ENCODE peak calls at places on chromosomes 16 and 17, in eight cellular contexts. W is HL-60, B is HCT116, Q is stomach, R is transverse colon, A is GM12892, M is SK-N-SH, P is vagina. U is an unnamed sample.

GRCh38 chr16:25035494-25036405 is 20.6 kb upstream of the ARHGAP17 start:
- DNase-seq in M (no peak), P (no peak), B (no peak), R (no peak), Q (no peak), W (no peak), A (no peak), U (no peak)

GRCh38 chr16:80166082-80166481 is 374.7 kb upstream of the DYNLRB2 start:
- DNase-seq in W (no peak), A (no peak), Q (no peak), R (no peak), P (no peak), B (no peak), M (no peak), U (no peak)

GRCh38 chr17:76382305-76382802 is 2.1 kb upstream of the SPHK1 start:
- DNase-seq in P (no peak), Q (no peak), R (no peak), B (no peak), M (peak), A (no peak), W (peak), U (no peak)

GRCh38 chr17:76869209-76869877 is 1.1 kb downstream of the MGAT5B start:
- DNase-seq in Q (no peak), R (no peak), P (no peak), B (no peak), W (no peak), A (no peak), M (peak), U (no peak)

GRCh38 chr17:72683506-72684404 is 408.7 kb downstream of the SLC39A11 start:
- DNase-seq in P (no peak), A (no peak), W (no peak), B (peak), Q (peak), M (no peak), R (peak), U (no peak)

GRCh38 chr17:39653662-39654331 is 11.4 kb upstream of the TCAP start:
- DNase-seq in A (peak), Q (peak), B (no peak), W (peak), P (no peak), R (peak), M (peak), U (peak)

GRCh38 chr17:28944862-28945741 is 6.2 kb downstream of the PHF12 start:
- DNase-seq in B (no peak), M (no peak), R (no peak), W (no peak), Q (no peak), P (no peak), A (no peak), U (no peak)

GRCh38 chr17:1779571-1780074 is 17.8 kb downstream of the SERPINF1 start:
- DNase-seq in P (no peak), W (no peak), M (peak), B (no peak), R (peak), A (no peak), Q (peak), U (no peak)

GRCh38 chr17:9101356-9101755 is 80.0 kb downstream of the NTN1 start:
- DNase-seq in P (no peak), R (no peak), B (no peak), W (no peak), A (no peak), Q (no peak), M (no peak), U (no peak)

GRCh38 chr16:57988929-57989328 is 11.5 kb downstream of the ZNF319 start:
- DNase-seq in R (no peak), B (no peak), P (no peak), W (no peak), M (no peak), A (no peak), Q (no peak), U (no peak)

GRCh38 chr17:8556074-8556473 is 74.5 kb downstream of the MYH10 start:
- DNase-seq in P (no peak), A (no peak), B (peak), Q (no peak), R (no peak), M (no peak), W (no peak), U (no peak)

GRCh38 chr16:29710227-29711219 is 31.5 kb downstream of the QPRT start:
- DNase-seq in M (peak), A (no peak), P (no peak), R (no peak), W (peak), B (peak), Q (no peak), U (no peak)

GRCh38 chr16:84612686-84613085 is 5.2 kb downstream of the COTL1 start:
- DNase-seq in B (no peak), R (no peak), W (no peak), A (no peak), P (no peak), Q (no peak), M (no peak), U (no peak)

GRCh38 chr17:38425744-38426143 is 2.5 kb upstream of the ARHGAP23 start:
- DNase-seq in A (no peak), R (no peak), M (no peak), Q (no peak), B (no peak), W (no peak), P (no peak), U (no peak)

GRCh38 chr17:74825952-74826713 is 33.6 kb downstream of the GRIN2C start:
- DNase-seq in R (no peak), B (no peak), P (no peak), M (no peak), A (no peak), W (no peak), Q (no peak), U (no peak)

GRCh38 chr17:29847527-29847931 is 82.5 kb downstream of the SSH2 start:
- DNase-seq in W (no peak), B (no peak), M (no peak), Q (no peak), A (no peak), P (no peak), R (no peak), U (no peak)

GRCh38 chr17:40224707-40225092 is 5.6 kb downstream of the WIPF2 start:
- DNase-seq in Q (peak), B (no peak), W (no peak), M (no peak), P (no peak), A (no peak), R (no peak), U (no peak)

GRCh38 chr17:7579001-7579838 is at the start of gene CD68:
- DNase-seq in W (peak), P (peak), B (peak), R (peak), A (peak), M (peak), Q (peak), U (peak)

GRCh38 chr16:14309001-14309886 is 238.1 kb downstream of the MRTFB start:
- DNase-seq in W (no peak), Q (peak), R (no peak), M (no peak), B (no peak), P (no peak), A (no peak), U (no peak)

GRCh38 chr17:28714281-28714680 is 2.6 kb upstream of the PROCA1 start:
- DNase-seq in A (no peak), B (no peak), M (no peak), P (no peak), Q (no peak), R (no peak), W (no peak), U (no peak)

GRCh38 chr16:27625050-27625697 is 75.2 kb downstream of the KATNIP start:
- DNase-seq in B (no peak), M (peak), A (no peak), R (peak), W (no peak), P (no peak), Q (no peak), U (no peak)

GRCh38 chr17:77281024-77281903 is 140.5 kb downstream of the SEC14L1 start:
- DNase-seq in R (peak), B (no peak), Q (peak), A (peak), W (no peak), M (peak), P (no peak), U (peak)

GRCh38 chr17:27873746-27874145 is 19.4 kb downstream of the LYRM9 start:
- DNase-seq in W (no peak), Q (no peak), P (no peak), M (no peak), A (no peak), R (no peak), B (no peak), U (no peak)

GRCh38 chr16:9072806-9073341 is 18.6 kb upstream of the HAPSTR1 start:
- DNase-seq in P (no peak), M (no peak), A (no peak), B (no peak), R (no peak), W (no peak), Q (no peak), U (no peak)

GRCh38 chr17:46974086-46974485 is 5.0 kb downstream of the RPRML start:
- DNase-seq in R (no peak), Q (no peak), P (no peak), W (no peak), B (no peak), A (no peak), M (no peak), U (no peak)

GRCh38 chr16:2966043-2966802 is 2.1 kb downstream of the KREMEN2 start:
- DNase-seq in M (no peak), R (peak), A (no peak), W (no peak), P (no peak), B (no peak), Q (no peak), U (no peak)

GRCh38 chr17:55273579-55274370 is 9.0 kb downstream of the HLF start:
- DNase-seq in Q (peak), A (no peak), B (no peak), P (no peak), W (no peak), R (peak), M (peak), U (no peak)

GRCh38 chr16:15650019-15650697 is at the start of gene NDE1:
- DNase-seq in W (peak), Q (peak), M (peak), P (no peak), A (peak), B (peak), R (peak), U (peak)
- TF ChIP-seq POLR2AphosphoS5 in W (peak), Q (peak), M (peak), P (peak), A (peak), B (peak), R (peak), U (peak)

GRCh38 chr16:90057738-90058173 is 19.4 kb downstream of the PRDM7 start:
- DNase-seq in B (peak), P (no peak), R (no peak), A (no peak), Q (no peak), M (no peak), W (no peak), U (no peak)
- TF ChIP-seq POLR2AphosphoS5 in B (peak), P (no peak), R (no peak), A (no peak), Q (no peak), M (no peak), W (no peak), U (no peak)

GRCh38 chr17:44850025-44850424 is 2.3 kb downstream of the HIGD1B start:
- DNase-seq in W (no peak), P (no peak), A (no peak), R (no peak), Q (no peak), M (no peak), B (no peak), U (no peak)
- TF ChIP-seq POLR2AphosphoS5 in W (no peak), P (no peak), A (no peak), R (no peak), Q (no peak), M (no peak), B (no peak), U (no peak)

DNA sequence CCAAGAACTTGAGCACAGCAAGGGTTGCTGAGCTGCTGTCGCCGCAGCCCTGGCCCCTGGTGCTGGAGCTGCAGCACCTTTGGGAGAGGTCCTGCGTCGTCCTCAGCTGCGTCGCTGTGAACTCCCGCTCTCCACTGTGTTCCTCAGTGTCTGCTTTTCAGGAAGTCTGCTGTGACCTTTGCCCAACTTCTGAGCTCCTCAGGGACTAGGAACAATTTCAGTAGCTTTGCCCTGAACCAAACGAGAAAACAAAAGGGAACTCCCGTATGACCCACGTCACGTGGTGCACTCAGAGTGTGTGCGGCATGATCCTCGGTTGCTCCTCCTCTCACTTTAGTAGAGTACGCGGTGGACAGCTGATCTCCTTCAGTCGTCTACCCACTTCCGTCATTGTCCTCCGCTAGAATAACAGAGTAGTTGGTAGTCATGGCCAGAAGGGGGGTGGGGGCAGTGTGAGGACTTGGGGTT is 44.2 kb downstream of the WDR45B start:
- DNase-seq in W (peak), P (no peak), A (no peak), B (no peak), M (peak), Q (peak), R (peak), U (no peak)
- TF ChIP-seq POLR2AphosphoS5 in W (peak), P (peak), A (no peak), B (no peak), M (no peak), Q (no peak), R (peak), U (no peak)

GRCh38 chr17:80213651-80213975 is 6.5 kb downstream of the SGSH start:
- DNase-seq in Q (no peak), P (no peak), R (no peak), W (no peak), M (no peak), B (no peak), A (no peak), U (no peak)
- TF ChIP-seq POLR2AphosphoS5 in Q (no peak), P (no peak), R (no peak), W (no peak), M (no peak), B (no peak), A (no peak), U (no peak)

U was measured in GM12891.